ENCODE peak calls at places on chromosomes 11 and 22, in four cellular contexts. Z is IMR-90, K is coronary artery, F is DND-41. E is an unnamed sample.

GRCh38 chr11:35815556-35816315 is 128.1 kb upstream of the LDLRAD3 start:
- DNase-seq in Z (peak), K (no peak), F (no peak), E (peak)

GRCh38 chr22:21958360-21959273 is 6.0 kb upstream of the PPM1F start:
- DNase-seq in Z (no peak), K (no peak), F (no peak), E (no peak)

GRCh38 chr11:131094828-131095227 is 178.5 kb upstream of the SNX19 start:
- DNase-seq in Z (no peak), K (no peak), F (no peak), E (no peak)

GRCh38 chr11:1564535-1565172 is 7.4 kb downstream of the DUSP8 start:
- DNase-seq in Z (peak), K (no peak), F (peak), E (peak)

GRCh38 chr22:42068351-42068730 is 2.3 kb downstream of the NAGA start:
- DNase-seq in Z (no peak), K (no peak), F (no peak), E (no peak)

GRCh38 chr11:44096360-44097188 is 1.1 kb downstream of the EXT2 start:
- DNase-seq in Z (peak), K (no peak), F (no peak), E (peak)

GRCh38 chr11:680970-681369 is 14.1 kb downstream of the DEAF1 start:
- DNase-seq in Z (no peak), K (no peak), F (no peak), E (no peak)

GRCh38 chr11:112195906-112196305 is 20.6 kb downstream of the BCO2 start:
- DNase-seq in Z (no peak), K (no peak), F (no peak), E (no peak)

GRCh38 chr11:2919188-2919587 is 10.0 kb downstream of the PHLDA2 start:
- DNase-seq in Z (no peak), K (no peak), F (no peak), E (no peak)

GRCh38 chr11:43947003-43947500 is 4.6 kb downstream of the C11orf96 start:
- DNase-seq in Z (peak), K (peak), F (no peak), E (no peak)

GRCh38 chr11:117313828-117314768 is 2.0 kb downstream of the BACE1 start:
- DNase-seq in Z (no peak), K (no peak), F (no peak), E (no peak)

GRCh38 chr22:26775394-26775793 is 118.0 kb downstream of the MIAT start:
- DNase-seq in Z (no peak), K (no peak), F (no peak), E (no peak)

GRCh38 chr11:133681901-133682300 is 149.6 kb upstream of the OPCML start:
- DNase-seq in Z (no peak), K (no peak), F (no peak), E (no peak)

GRCh38 chr22:46010951-46011626 is 34.1 kb upstream of the WNT7B start:
- DNase-seq in Z (no peak), K (peak), F (no peak), E (no peak)

GRCh38 chr11:133531971-133532651 is at the start of gene OPCML:
- DNase-seq in Z (no peak), K (no peak), F (no peak), E (no peak)

GRCh38 chr22:39303892-39304671 is 15.3 kb downstream of the RPL3 start:
- DNase-seq in Z (no peak), K (no peak), F (no peak), E (no peak)

GRCh38 chr11:106520146-106520912 is 442.9 kb downstream of the AASDHPPT start:
- DNase-seq in Z (no peak), K (no peak), F (no peak), E (no peak)

GRCh38 chr22:30080805-30081204 is 541 bp downstream of the HORMAD2 start:
- DNase-seq in Z (no peak), K (no peak), F (no peak), E (no peak)

GRCh38 chr11:59944761-59945160 is 6.5 kb downstream of the OOSP1 start:
- DNase-seq in Z (no peak), K (no peak), F (no peak), E (no peak)

GRCh38 chr22:28268845-28269244 is 349.8 kb upstream of the PITPNB start:
- DNase-seq in Z (no peak), K (no peak), F (no peak), E (peak)

GRCh38 chr11:103959279-103959930 is 77.0 kb upstream of the DDI1 start:
- DNase-seq in Z (peak), K (no peak), F (no peak), E (peak)

GRCh38 chr11:8258289-8258688 is 5.4 kb downstream of the LMO1 start:
- DNase-seq in Z (no peak), K (peak), F (no peak), E (no peak)

GRCh38 chr11:85086511-85087284 is 540.4 kb downstream of the DLG2 start:
- DNase-seq in Z (peak), K (no peak), F (no peak), E (no peak)

GRCh38 chr11:102493524-102493923 is 37.0 kb downstream of the MMP7 start:
- DNase-seq in Z (no peak), K (no peak), F (no peak), E (no peak)

GRCh38 chr11:23205156-23205871 is 345.0 kb upstream of the CCDC179 start:
- DNase-seq in Z (peak), K (no peak), F (no peak), E (peak)

DNA sequence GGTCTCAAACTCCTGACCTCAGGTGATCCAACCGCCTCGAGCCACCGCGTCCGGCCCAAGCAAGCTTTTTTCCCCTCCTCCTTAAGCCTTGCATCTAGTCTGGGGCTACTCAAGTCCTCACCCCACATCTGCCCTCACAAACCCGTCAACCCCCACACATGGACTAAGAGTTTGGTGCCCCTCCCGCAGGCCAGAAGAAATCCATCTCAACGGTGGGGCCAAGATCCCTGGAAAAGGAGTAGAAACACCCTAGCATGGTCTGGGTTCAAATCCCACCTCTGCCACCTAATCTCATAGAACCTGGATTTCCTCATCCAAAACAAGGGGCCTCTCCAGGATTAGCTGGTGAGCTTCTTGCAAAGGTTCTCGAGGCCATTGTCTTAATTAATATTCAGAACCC is 3.7 kb downstream of the WT1 start:
- DNase-seq in Z (no peak), K (no peak), F (no peak), E (no peak)
- H3K4me3 ChIP-seq in Z (no peak), K (no peak), F (no peak), E (no peak)

GRCh38 chr22:19723990-19724827 is 870 bp downstream of the GP1BB start:
- DNase-seq in Z (peak), K (no peak), F (no peak), E (no peak)
- TF ChIP-seq CTCF in Z (peak), K (no peak), F (no peak), E (no peak)

GRCh38 chr11:46275964-46276641 is 1.4 kb upstream of the CREB3L1 start:
- DNase-seq in Z (no peak), K (no peak), F (no peak), E (no peak)

GRCh38 chr11:46279393-46280099 is 2.1 kb downstream of the CREB3L1 start:
- DNase-seq in Z (peak), K (peak), F (no peak), E (peak)

GRCh38 chr11:46277313-46277622 is 194 bp upstream of the CREB3L1 start:
- DNase-seq in Z (peak), K (no peak), F (no peak), E (peak)

GRCh38 chr11:46278387-46279173 is 1.1 kb downstream of the CREB3L1 start:
- DNase-seq in Z (peak), K (no peak), F (no peak), E (peak)

DNA sequence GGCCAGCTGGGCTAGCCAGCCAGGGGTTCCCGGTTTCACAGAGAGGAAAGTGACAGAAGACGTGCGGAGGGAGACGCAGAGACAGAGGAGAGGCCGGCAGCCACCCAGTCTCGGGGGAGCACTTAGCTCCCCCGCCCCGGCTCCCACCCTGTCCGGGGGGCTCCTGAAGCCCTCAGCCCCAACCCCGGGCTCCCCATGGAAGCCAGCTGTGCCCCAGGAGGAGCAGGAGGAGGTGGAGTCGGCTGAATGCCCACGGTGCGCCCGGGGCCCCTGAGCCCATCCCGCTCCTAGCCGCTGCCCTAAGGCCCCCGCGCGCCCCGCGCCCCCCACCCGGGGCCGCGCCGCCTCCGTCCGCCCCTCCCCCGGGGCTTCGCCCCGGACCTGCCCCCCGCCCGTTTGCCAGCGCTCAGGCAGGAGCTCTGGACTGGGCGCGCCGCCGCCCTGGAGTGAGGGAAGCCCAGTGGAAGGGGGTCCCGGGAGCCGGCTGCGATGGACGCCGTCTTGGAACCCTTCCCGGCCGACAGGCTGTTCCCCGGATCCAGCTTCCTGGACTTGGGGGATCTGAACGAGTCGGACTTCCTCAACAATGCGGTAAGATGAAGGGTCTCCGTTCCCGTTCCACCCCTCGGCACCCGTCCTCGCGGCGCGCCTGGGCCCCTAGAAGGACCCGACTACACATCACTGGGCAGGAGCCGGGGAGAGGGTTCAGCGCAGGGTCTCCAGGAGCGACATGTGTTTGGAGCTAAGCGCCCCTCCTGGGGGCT is at the start of gene CREB3L1:
- DNase-seq in Z (no peak), K (no peak), F (no peak), E (no peak)
- H3K4me3 ChIP-seq in Z (peak), K (peak), F (no peak), E (peak)

GRCh38 chr11:75398906-75399305 is 412 bp upstream of the RPS3 start:
- DNase-seq in Z (no peak), K (no peak), F (no peak), E (no peak)

GRCh38 chr11:75400110-75400865 is 970 bp downstream of the RPS3 start:
- DNase-seq in Z (peak), K (no peak), F (peak), E (peak)

GRCh38 chr11:75402002-75402773 is 2.9 kb downstream of the RPS3 start:
- DNase-seq in Z (no peak), K (no peak), F (no peak), E (no peak)

GRCh38 chr11:75403037-75403436 is 3.7 kb downstream of the RPS3 start:
- DNase-seq in Z (no peak), K (no peak), F (no peak), E (no peak)

DNA sequence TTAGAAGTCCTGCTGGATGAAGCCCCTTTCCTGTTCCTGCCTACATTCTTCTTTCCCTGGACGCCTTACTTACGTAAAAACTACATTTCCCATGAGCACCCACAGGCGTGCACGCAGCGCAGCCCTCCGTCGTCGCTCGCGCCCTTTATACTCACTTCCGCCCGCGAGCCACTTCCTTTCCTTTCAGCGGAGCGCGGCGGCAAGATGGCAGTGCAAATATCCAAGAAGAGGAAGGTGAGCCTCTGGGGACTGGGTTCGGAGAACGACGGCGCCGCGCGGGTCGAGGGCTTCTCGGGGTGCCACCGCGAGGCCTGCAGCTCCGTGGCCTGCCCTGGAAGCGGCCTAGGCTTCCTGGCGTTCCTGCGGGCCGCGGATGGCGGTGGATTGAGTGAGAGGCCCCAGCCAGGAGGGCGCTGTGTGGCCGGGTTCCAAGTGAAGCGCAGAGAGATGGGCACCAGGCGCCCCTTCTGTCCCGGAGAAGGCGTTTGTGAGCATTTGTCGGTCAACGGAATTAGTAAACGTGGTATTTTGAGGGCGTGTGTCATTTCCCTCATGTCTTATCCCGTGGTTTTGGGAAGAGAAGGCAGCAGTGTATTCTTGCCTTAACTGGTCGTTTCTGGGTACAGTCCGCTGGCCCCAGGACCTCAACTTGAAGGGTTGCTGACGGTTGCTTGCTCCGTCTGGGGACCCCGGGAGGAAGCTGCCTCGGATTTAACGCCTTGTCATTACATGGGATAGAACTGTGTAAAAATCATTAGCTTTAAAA is at the start of gene RPS3:
- DNase-seq in Z (peak), K (peak), F (peak), E (peak)
- TF ChIP-seq CTCF in Z (peak), K (no peak), F (peak), E (no peak)